ENCODE peak calls at places on chromosomes 2 and 18, in eight cellular contexts. I is OCI-LY7, C is IMR-90, A is psoas muscle, N is AG10803, E is AG04450, J is breast epithelium, Z is left lung. P is an unnamed sample.

GRCh38 chr2:168035458-168035857 is 211.9 kb downstream of the STK39 start:
- DNase-seq in Z (no peak), E (no peak), C (no peak), J (no peak), N (no peak), I (no peak), A (no peak), P (no peak)

GRCh38 chr2:229832499-229832898 is 89.3 kb downstream of the TRIP12 start:
- DNase-seq in C (no peak), E (no peak), Z (no peak), A (no peak), I (no peak), J (no peak), N (no peak), P (no peak)

GRCh38 chr2:98029718-98030222 is 34.0 kb upstream of the TMEM131 start:
- DNase-seq in J (no peak), N (peak; percentile 12), E (no peak), A (no peak), I (no peak), Z (no peak), C (peak; percentile 40), P (no peak)

GRCh38 chr18:41324020-41324791 is 630.8 kb upstream of the PIK3C3 start:
- DNase-seq in N (no peak), Z (no peak), I (no peak), A (no peak), J (no peak), C (peak; percentile 17), E (no peak), P (no peak)

GRCh38 chr2:174013310-174013751 is 48.2 kb upstream of the SP3 start:
- DNase-seq in J (peak; percentile 55), Z (no peak), N (peak; percentile 43), E (no peak), C (no peak), I (no peak), A (peak; percentile 79), P (no peak)

GRCh38 chr2:32061973-32062861 is 1.1 kb upstream of the SPAST start:
- DNase-seq in E (no peak), N (peak; percentile 27), I (no peak), A (peak; percentile 62), J (peak; percentile 40), Z (peak; percentile 43), C (peak; percentile 19), P (peak; percentile 16)

GRCh38 chr2:172439509-172439860 is 12.1 kb downstream of the ITGA6 start:
- DNase-seq in N (no peak), I (no peak), Z (no peak), C (no peak), E (no peak), J (no peak), A (no peak), P (no peak)

GRCh38 chr2:82790277-82791021 is 1668.6 kb downstream of the SUCLG1 start:
- DNase-seq in N (peak; percentile 50), I (no peak), Z (no peak), E (peak; percentile 8), A (no peak), C (peak; percentile 11), J (no peak), P (no peak)

GRCh38 chr2:69559696-69560482 is 83.7 kb downstream of the AAK1 start:
- DNase-seq in N (peak; percentile 70), J (no peak), A (no peak), E (no peak), I (peak; percentile 56), C (peak; percentile 62), Z (no peak), P (no peak)

GRCh38 chr2:210007895-210008294 is 5.5 kb downstream of the RPE start:
- DNase-seq in N (no peak), Z (peak; percentile 50), C (peak; percentile 10), E (no peak), A (no peak), I (no peak), J (no peak), P (no peak)

GRCh38 chr18:31563778-31564177 is 27.9 kb upstream of the TTR start:
- DNase-seq in I (no peak), J (no peak), C (no peak), A (no peak), Z (no peak), E (no peak), N (no peak), P (no peak)

GRCh38 chr18:24726727-24727539 is 266.5 kb downstream of the HRH4 start:
- DNase-seq in A (peak; percentile 74), I (peak; percentile 72), J (peak; percentile 32), N (peak; percentile 80), E (peak; percentile 57), Z (peak; percentile 52), C (peak; percentile 86), P (peak; percentile 68)

GRCh38 chr2:188414869-188415753 is 123.4 kb downstream of the GULP1 start:
- DNase-seq in A (no peak), C (peak; percentile 27), E (no peak), I (no peak), Z (no peak), J (no peak), N (peak; percentile 36), P (no peak)

GRCh38 chr2:55231546-55232083 is 478 bp downstream of the CLHC1 start:
- DNase-seq in N (peak; percentile 31), A (no peak), I (no peak), C (peak; percentile 10), Z (no peak), J (no peak), E (no peak), P (no peak)

GRCh38 chr18:22545091-22545795 is 127.5 kb upstream of the CTAGE1 start:
- DNase-seq in C (no peak), J (no peak), N (peak; percentile 35), A (no peak), Z (no peak), E (no peak), I (no peak), P (no peak)

GRCh38 chr2:19021721-19022120 is 336.7 kb downstream of the OSR1 start:
- DNase-seq in I (no peak), N (peak; percentile 98), Z (no peak), E (peak; percentile 59), C (peak; percentile 89), J (peak; percentile 20), A (no peak), P (peak; percentile 62)

GRCh38 chr2:44772131-44772530 is 169.4 kb upstream of the SIX3 start:
- DNase-seq in A (no peak), I (no peak), C (no peak), N (no peak), E (no peak), J (no peak), Z (no peak), P (no peak)

DNA sequence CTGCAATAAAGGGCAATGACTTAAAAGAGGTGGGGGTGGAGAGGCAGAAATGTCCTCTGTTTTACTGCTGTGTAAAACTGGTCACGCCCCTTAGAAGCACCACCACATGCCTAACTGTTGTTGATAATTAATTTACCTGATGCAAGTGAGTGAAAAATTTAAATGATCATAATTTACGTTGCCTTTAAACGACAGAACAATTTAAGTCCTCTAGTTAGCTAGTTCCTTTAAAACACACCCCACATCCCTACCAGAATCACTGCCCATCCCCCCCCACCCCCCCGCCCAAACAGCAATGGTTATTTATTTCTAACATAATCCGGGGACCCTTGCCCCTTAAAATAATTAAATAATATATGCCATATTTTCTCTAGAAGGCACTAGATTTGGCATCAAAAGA is 657 bp upstream of the PPIG start:
- DNase-seq in A (no peak), C (no peak), Z (no peak), I (no peak), J (no peak), E (no peak), N (no peak), P (no peak)
- H3K4me3 ChIP-seq in A (peak overlapping the region; percentile 94), C (no peak overlapping the region), Z (no peak overlapping the region), I (no peak overlapping the region), J (no peak overlapping the region), E (no peak overlapping the region), N (no peak overlapping the region), P (no peak overlapping the region)

GRCh38 chr2:101450965-101451364 is 23.9 kb downstream of the RFX8 start:
- DNase-seq in A (no peak), E (no peak), I (no peak), J (no peak), N (no peak), C (no peak), Z (no peak), P (no peak)
- TF ChIP-seq CTCF in A (no peak), E (no peak), I (no peak), J (no peak), N (no peak), C (no peak), Z (no peak), P (no peak)

DNA sequence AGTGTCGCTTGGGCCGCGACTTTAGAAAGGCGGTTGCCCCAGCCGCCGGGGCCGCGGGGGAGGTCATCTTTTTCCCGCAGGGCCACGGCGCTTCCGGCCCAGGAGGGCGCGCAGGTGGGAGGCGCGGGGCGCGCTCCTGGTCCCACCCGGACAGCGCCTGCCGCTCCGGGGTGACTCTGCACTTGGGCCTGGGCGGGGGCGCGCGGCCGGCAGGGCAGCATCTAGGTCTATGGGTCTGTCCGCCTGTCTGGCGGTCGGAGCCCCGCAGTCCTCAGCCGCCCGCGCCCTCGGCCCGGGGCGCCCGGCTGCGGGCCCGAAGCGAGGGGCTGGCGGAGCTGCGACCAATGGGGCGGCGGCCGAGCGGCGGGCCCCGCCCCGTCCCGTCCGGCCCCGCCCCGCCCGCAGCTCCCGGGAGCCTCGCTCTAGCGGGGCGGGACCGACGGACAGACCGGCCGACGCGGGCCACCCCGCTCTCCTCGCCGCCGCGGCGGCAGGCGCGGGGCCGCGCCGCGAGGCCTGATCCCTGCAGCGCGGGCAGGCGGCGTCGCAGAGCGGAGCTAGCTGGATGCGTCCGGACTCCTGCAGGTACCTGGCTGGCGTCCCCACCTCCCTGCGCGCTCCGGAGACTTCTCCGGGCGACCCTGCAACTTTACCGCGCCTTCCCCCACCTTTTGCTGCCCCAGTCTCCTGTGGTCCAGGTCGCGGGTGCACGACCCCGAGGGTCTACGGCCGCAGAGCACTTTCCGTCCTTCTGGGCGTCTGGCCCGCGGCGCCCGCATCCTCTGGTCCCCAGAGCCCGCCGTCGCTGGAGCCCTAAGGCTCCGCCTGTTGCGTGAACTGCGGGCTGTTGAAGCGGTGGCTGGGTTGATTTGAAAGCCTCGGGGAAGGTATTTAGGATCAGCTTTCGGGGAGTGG is at the start of gene KCNS3:
- DNase-seq in I (peak; percentile 19), N (peak; percentile 23), J (peak; percentile 17), Z (peak; percentile 44), E (no peak), A (peak; percentile 78), C (peak; percentile 14), P (no peak)
- H3K4me3 ChIP-seq in I (peak within 1 kb of the TSS; percentile 66), N (peak within 1 kb of the TSS; percentile 75), J (peak within 1 kb of the TSS; percentile 79), Z (peak within 1 kb of the TSS; percentile 61), E (peak within 1 kb of the TSS; percentile 60), A (peak within 1 kb of the TSS; percentile 91), C (peak within 1 kb of the TSS; percentile 83), P (peak within 1 kb of the TSS; percentile 77)

DNA sequence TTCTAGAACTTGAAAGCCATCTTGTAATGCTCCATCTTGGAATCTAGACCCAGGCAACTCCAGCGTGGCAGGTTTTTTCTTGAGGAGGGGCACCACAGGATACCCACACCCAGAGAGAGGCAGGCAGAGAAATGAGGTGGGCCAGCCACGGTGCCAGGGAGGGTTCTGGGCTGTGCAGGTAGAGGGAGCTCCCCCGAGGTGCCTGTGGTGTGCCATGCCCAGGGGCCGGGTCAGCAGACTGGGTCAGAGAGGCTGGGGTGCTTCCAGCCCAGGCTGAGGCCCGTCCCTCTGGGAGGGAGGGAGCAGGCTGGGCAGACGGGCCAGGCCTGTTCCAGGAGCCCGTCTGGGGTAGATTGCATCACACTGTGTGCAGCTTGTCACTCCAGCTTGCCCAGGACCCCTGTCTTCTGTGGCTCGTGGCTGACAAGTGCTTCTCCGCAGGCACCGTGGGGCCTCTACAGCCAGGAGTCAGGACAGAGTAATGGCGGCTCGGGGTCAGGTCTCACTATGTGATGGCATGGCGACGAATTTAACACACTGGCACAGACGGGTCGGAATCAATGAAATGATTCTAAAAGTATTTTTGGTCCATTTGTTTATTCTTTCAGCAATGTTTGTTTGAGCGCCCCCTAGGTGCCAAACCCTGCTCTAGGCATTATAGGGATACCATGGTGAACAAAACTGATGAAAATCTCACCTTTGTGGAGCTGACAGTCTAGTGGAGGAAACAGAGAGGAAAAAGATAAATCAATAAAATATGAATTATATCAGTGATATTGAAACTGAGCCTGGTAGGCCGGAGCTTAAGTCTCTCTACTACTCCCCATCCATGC is 144.0 kb downstream of the ACOXL start:
- DNase-seq in A (no peak), C (no peak), E (no peak), I (peak; percentile 17), N (no peak), Z (no peak), J (no peak), P (no peak)
- TF ChIP-seq CTCF in A (no peak), C (no peak), E (no peak), I (peak; percentile 82), N (no peak), Z (peak; percentile 18), J (no peak), P (no peak)

P was measured in astrocyte of the cerebellum.